ENCODE peak calls at places on chromosome 19, in six cellular contexts. One of them, this sample, is unnamed.

GRCh38 chr19:18112989-18113478 is 15.5 kb downstream of the MAST3 start:
- DNase-seq in pancreas: no peak
- DNase-seq in anterior cingulate cortex: peak; percentile 69
- DNase-seq in erythroblast: peak; percentile 80
- DNase-seq in kidney epithelial cell: no peak
- DNase-seq in iris pigment epithelial cell: peak; percentile 75
- DNase-seq in this sample: peak; percentile 88

GRCh38 chr19:18194554-18195238 is 1.7 kb downstream of the MPV17L2 start:
- DNase-seq in anterior cingulate cortex: no peak
- DNase-seq in erythroblast: no peak
- DNase-seq in pancreas: peak; percentile 76
- DNase-seq in iris pigment epithelial cell: no peak
- DNase-seq in kidney epithelial cell: no peak
- DNase-seq in this sample: no peak

GRCh38 chr19:54464044-54464623 is 556 bp upstream of the LENG9 start:
- DNase-seq in anterior cingulate cortex: peak; percentile 85
- DNase-seq in pancreas: peak; percentile 97
- DNase-seq in kidney epithelial cell: peak; percentile 94
- DNase-seq in erythroblast: peak; percentile 89
- DNase-seq in iris pigment epithelial cell: peak; percentile 85
- DNase-seq in this sample: peak; percentile 97

GRCh38 chr19:44476559-44477408 is 23.5 kb downstream of the ZNF180 start:
- DNase-seq in anterior cingulate cortex: no peak
- DNase-seq in iris pigment epithelial cell: peak; percentile 8
- DNase-seq in kidney epithelial cell: no peak
- DNase-seq in erythroblast: peak; percentile 55
- DNase-seq in pancreas: no peak
- DNase-seq in this sample: no peak

GRCh38 chr19:58058428-58058827 is 654 bp upstream of the ZNF135 start:
- DNase-seq in erythroblast: no peak
- DNase-seq in kidney epithelial cell: no peak
- DNase-seq in iris pigment epithelial cell: no peak
- DNase-seq in anterior cingulate cortex: no peak
- DNase-seq in pancreas: no peak
- DNase-seq in this sample: no peak

GRCh38 chr19:12126707-12127106 is 13.4 kb downstream of the ZNF20 start:
- DNase-seq in kidney epithelial cell: no peak
- DNase-seq in pancreas: no peak
- DNase-seq in anterior cingulate cortex: no peak
- DNase-seq in iris pigment epithelial cell: peak; percentile 23
- DNase-seq in erythroblast: peak; percentile 17
- DNase-seq in this sample: no peak

GRCh38 chr19:2806736-2807378 is 12.8 kb upstream of the ZNF554 start:
- DNase-seq in iris pigment epithelial cell: no peak
- DNase-seq in kidney epithelial cell: no peak
- DNase-seq in anterior cingulate cortex: no peak
- DNase-seq in erythroblast: no peak
- DNase-seq in pancreas: no peak
- DNase-seq in this sample: no peak

GRCh38 chr19:54352546-54352945 is 12.2 kb downstream of the LAIR1 start:
- DNase-seq in erythroblast: no peak
- DNase-seq in anterior cingulate cortex: no peak
- DNase-seq in kidney epithelial cell: no peak
- DNase-seq in iris pigment epithelial cell: no peak
- DNase-seq in pancreas: no peak
- DNase-seq in this sample: no peak

GRCh38 chr19:46697142-46697960 is 19.6 kb downstream of the PRKD2 start:
- DNase-seq in pancreas: peak; percentile 94
- DNase-seq in erythroblast: peak; percentile 93
- DNase-seq in kidney epithelial cell: peak; percentile 29
- DNase-seq in anterior cingulate cortex: peak; percentile 6
- DNase-seq in iris pigment epithelial cell: peak; percentile 84
- DNase-seq in this sample: peak; percentile 95

GRCh38 chr19:47653856-47654255 is 44.9 kb downstream of the BICRA start:
- DNase-seq in anterior cingulate cortex: no peak
- DNase-seq in iris pigment epithelial cell: no peak
- DNase-seq in erythroblast: no peak
- DNase-seq in pancreas: peak; percentile 9
- DNase-seq in kidney epithelial cell: no peak
- DNase-seq in this sample: no peak

GRCh38 chr19:46745521-46746280 is at the start of gene FKRP:
- DNase-seq in kidney epithelial cell: no peak
- DNase-seq in iris pigment epithelial cell: no peak
- DNase-seq in pancreas: peak; percentile 73
- DNase-seq in anterior cingulate cortex: peak; percentile 37
- DNase-seq in erythroblast: peak; percentile 50
- DNase-seq in this sample: no peak